ENCODE peak calls at places on chromosomes 4 and X, in four cellular contexts. L is breast epithelium, S is tibial artery, A is A673. Z is an unnamed sample.
A peak's percentile ranks its signal among the peaks of the same experiment; 100 is the strongest.

GRCh38 chr4:48804584-48805301 is 24.7 kb upstream of the FRYL start:
- DNase-seq in L (no peak), S (peak; percentile 77), A (no peak), Z (no peak)

GRCh38 chr4:10421344-10422055 is 35.7 kb downstream of the ZNF518B start:
- DNase-seq in L (no peak), S (no peak), A (no peak), Z (no peak)

GRCh38 chr4:156811963-156812362 is 159.6 kb downstream of the PDGFC start:
- DNase-seq in L (no peak), S (no peak), A (no peak), Z (no peak)

GRCh38 chrX:145694048-145694447 is 123.6 kb upstream of the SLITRK2 start:
- DNase-seq in L (no peak), S (no peak), A (no peak), Z (no peak)

GRCh38 chrX:23902419-23902818 is 5.3 kb downstream of the APOO start:
- DNase-seq in L (no peak), S (no peak), A (peak; percentile 76), Z (no peak)

GRCh38 chr4:71187399-71188196 is 151.2 kb upstream of the SLC4A4 start:
- DNase-seq in L (no peak), S (peak; percentile 74), A (peak; percentile 3), Z (no peak)

GRCh38 chr4:108830509-108831244 is 67.8 kb upstream of the ETNPPL start:
- DNase-seq in L (no peak), S (no peak), A (peak; percentile 89), Z (no peak)

GRCh38 chr4:1462009-1462767 is 55.9 kb upstream of the NKX1-1 start:
- DNase-seq in L (peak; percentile 47), S (peak; percentile 53), A (no peak), Z (no peak)

GRCh38 chrX:103311401-103311785 is 603 bp upstream of the BEX2 start:
- DNase-seq in L (no peak), S (no peak), A (no peak), Z (no peak)

GRCh38 chrX:9285342-9285771 is 179.5 kb upstream of the TBL1X start:
- DNase-seq in L (no peak), S (no peak), A (peak; percentile 0), Z (no peak)

GRCh38 chr4:127975121-127975770 is 10.0 kb downstream of the ABHD18 start:
- DNase-seq in L (no peak), S (no peak), A (no peak), Z (no peak)

GRCh38 chr4:72340803-72341431 is 228.1 kb downstream of the ADAMTS3 start:
- DNase-seq in L (no peak), S (no peak), A (no peak), Z (no peak)
- TF ChIP-seq CTCF in L (no peak), S (no peak), A (no peak), Z (no peak)

GRCh38 chrX:151359341-151359740 is 37.7 kb upstream of the VMA21 start:
- DNase-seq in L (no peak), S (no peak), A (no peak), Z (no peak)

GRCh38 chrX:151365579-151365978 is 31.4 kb upstream of the VMA21 start:
- DNase-seq in L (no peak), S (no peak), A (no peak), Z (no peak)

GRCh38 chrX:151363316-151363715 is 33.7 kb upstream of the VMA21 start:
- DNase-seq in L (no peak), S (no peak), A (no peak), Z (no peak)

GRCh38 chrX:151359931-151360871 is 36.8 kb upstream of the VMA21 start:
- DNase-seq in L (no peak), S (no peak), A (peak; percentile 41), Z (peak; percentile 13)
- TF ChIP-seq CTCF in L (no peak), S (no peak), A (peak; percentile 83), Z (peak; percentile 47)

GRCh38 chr4:4271912-4272311 is 18.0 kb downstream of the LYAR start:
- DNase-seq in L (no peak), S (no peak), A (no peak), Z (no peak)
- TF ChIP-seq CTCF in L (no peak), S (no peak), A (no peak), Z (peak; percentile 8)

GRCh38 chr4:8308856-8309771 is 39.6 kb downstream of the HTRA3 start:
- DNase-seq in L (peak; percentile 54), S (peak; percentile 86), A (no peak), Z (no peak)
- TF ChIP-seq CTCF in L (peak; percentile 25), S (no peak), A (no peak), Z (no peak)

GRCh38 chrX:16743604-16744325 is 24.4 kb downstream of the SYAP1 start:
- DNase-seq in L (no peak), S (no peak), A (no peak), Z (no peak)
- TF ChIP-seq CTCF in L (no peak), S (no peak), A (no peak), Z (no peak)

Z was measured in D721Med.